ENCODE peak calls at places on chromosomes 12 and 14, in four cellular contexts. Q is G401; U is HFFc6; Y is naive thymus-derived CD8-positive, alpha-beta T cell. O is an unnamed sample.
A peak's percentile ranks its signal among the peaks of the same experiment; 100 is the strongest.

GRCh38 chr14:103188691-103189480 is 65.6 kb downstream of the TNFAIP2 start:
- DNase-seq in Y (no peak), U (no peak), Q (no peak), O (no peak)

GRCh38 chr12:6295187-6295811 is 15.2 kb upstream of the PLEKHG6 start:
- DNase-seq in Y (no peak), Q (no peak), U (peak; percentile 90), O (no peak)

GRCh38 chr14:58746261-58746660 is 108.5 kb downstream of the DACT1 start:
- DNase-seq in Y (no peak), Q (no peak), U (peak; percentile 68), O (no peak)

GRCh38 chr12:44342371-44342770 is 506.5 kb downstream of the TMEM117 start:
- DNase-seq in Q (no peak), U (no peak), Y (no peak), O (no peak)

GRCh38 chr12:6791931-6792520 is 2.7 kb downstream of the CD4 start:
- DNase-seq in Q (no peak), Y (no peak), U (no peak), O (no peak)

GRCh38 chr12:48542300-48542928 is 17.0 kb downstream of the OR8S1 start:
- DNase-seq in Q (peak; percentile 23), Y (peak; percentile 27), U (peak; percentile 28), O (peak; percentile 37)

GRCh38 chr12:6090786-6091185 is 33.7 kb downstream of the VWF start:
- DNase-seq in U (no peak), Y (no peak), Q (no peak), O (no peak)

GRCh38 chr12:13033266-13033875 is 10.8 kb upstream of the FAM234B start:
- DNase-seq in Y (no peak), U (no peak), Q (no peak), O (no peak)

GRCh38 chr14:100121643-100122480 is 37.6 kb downstream of the DEGS2 start:
- DNase-seq in Y (no peak), Q (peak; percentile 70), U (no peak), O (peak; percentile 55)

GRCh38 chr12:119312904-119313303 is 21.6 kb upstream of the CCDC60 start:
- DNase-seq in U (no peak), Q (no peak), Y (no peak), O (no peak)

GRCh38 chr12:74953697-74954096 is 255.9 kb downstream of the KCNC2 start:
- DNase-seq in U (no peak), Q (no peak), Y (no peak), O (no peak)

GRCh38 chr12:5022465-5023061 is 21.1 kb upstream of the KCNA5 start:
- DNase-seq in U (no peak), Q (peak; percentile 86), Y (peak; percentile 14), O (peak; percentile 79)

GRCh38 chr12:71533703-71534102 is 94.1 kb downstream of the LGR5 start:
- DNase-seq in Q (no peak), U (no peak), Y (no peak), O (no peak)

GRCh38 chr12:5083955-5084849 is 40.5 kb downstream of the KCNA5 start:
- DNase-seq in Q (peak; percentile 81), Y (no peak), U (peak; percentile 54), O (peak; percentile 81)

GRCh38 chr12:5171701-5172100 is 128.0 kb downstream of the KCNA5 start:
- DNase-seq in U (peak; percentile 69), Q (peak; percentile 81), Y (no peak), O (peak; percentile 79)

GRCh38 chr12:99985631-99986030 is 895 bp upstream of the ANKS1B start:
- DNase-seq in U (no peak), Q (peak; percentile 36), Y (no peak), O (peak; percentile 36)

GRCh38 chr14:53620890-53621289 is 335.7 kb downstream of the BMP4 start:
- DNase-seq in U (no peak), Y (no peak), Q (no peak), O (no peak)

GRCh38 chr12:131223171-131223761 is 269.6 kb downstream of the ADGRD1 start:
- DNase-seq in U (no peak), Y (no peak), Q (no peak), O (no peak)

GRCh38 chr12:27549231-27549800 is 25.3 kb downstream of the PPFIBP1 start:
- DNase-seq in U (peak; percentile 86), Q (no peak), Y (no peak), O (no peak)

GRCh38 chr12:32507559-32508276 is 108.4 kb downstream of the FGD4 start:
- DNase-seq in U (no peak), Q (no peak), Y (no peak), O (no peak)

GRCh38 chr12:43347026-43347425 is 205.0 kb downstream of the ADAMTS20 start:
- DNase-seq in Q (peak; percentile 89), Y (no peak), U (no peak), O (peak; percentile 84)

GRCh38 chr12:20282411-20282810 is 85.9 kb upstream of the PDE3A start:
- DNase-seq in Q (no peak), U (no peak), Y (no peak), O (no peak)

GRCh38 chr12:40068416-40068815 is 37.5 kb downstream of the SLC2A13 start:
- DNase-seq in Q (no peak), U (no peak), Y (no peak), O (no peak)

GRCh38 chr12:68280240-68280639 is 26.8 kb upstream of the IL22 start:
- DNase-seq in U (no peak), Y (no peak), Q (no peak), O (no peak)

GRCh38 chr12:19771858-19772257 is 332.6 kb downstream of the AEBP2 start:
- DNase-seq in U (peak; percentile 37), Q (no peak), Y (no peak), O (no peak)

GRCh38 chr14:99716850-99717681 is 33.0 kb downstream of the CYP46A1 start:
- DNase-seq in U (no peak), Q (no peak), Y (no peak), O (no peak)

GRCh38 chr12:17215754-17216153 is 609.8 kb upstream of the LMO3 start:
- DNase-seq in Q (no peak), U (no peak), Y (no peak), O (no peak)

GRCh38 chr14:99035268-99035667 is 236.7 kb downstream of the BCL11B start:
- DNase-seq in Q (peak; percentile 8), Y (no peak), U (peak; percentile 1), O (peak; percentile 4)

GRCh38 chr14:39762576-39763401 is 330.6 kb upstream of the FBXO33 start:
- DNase-seq in Y (no peak), U (no peak), Q (no peak), O (no peak)

GRCh38 chr14:64503434-64504309 is at the start of gene ZBTB25:
- DNase-seq in Y (peak; percentile 93), U (peak; percentile 89), Q (peak; percentile 89), O (peak; percentile 89)

GRCh38 chr12:67358686-67359374 is 89.7 kb downstream of the CAND1 start:
- DNase-seq in Y (no peak), U (peak; percentile 85), Q (no peak), O (no peak)

GRCh38 chr12:80861636-80862378 is 75.9 kb downstream of the LIN7A start:
- DNase-seq in Q (no peak), Y (no peak), U (peak; percentile 56), O (no peak)

O was measured in cerebellar cortex.